ENCODE peak calls at places on chromosomes 11 and 22, in nine cellular contexts. R, T, P, J, M, H, U, I and X are unnamed samples.

GRCh38 chr11:133619973-133620372 is 87.7 kb upstream of the OPCML start:
- DNase-seq in R (no peak), T (no peak), P (no peak), J (no peak), M (no peak), H (no peak), U (peak), I (no peak), X (no peak)

GRCh38 chr22:37362618-37363017 is 64.7 kb downstream of the ELFN2 start:
- DNase-seq in R (peak), T (no peak), P (no peak), J (no peak), M (no peak), H (peak), U (no peak), I (no peak), X (no peak)

GRCh38 chr11:74749965-74750296 is 1.3 kb downstream of the RNF169 start:
- DNase-seq in R (no peak), T (no peak), P (no peak), J (no peak), M (no peak), H (no peak), U (no peak), I (no peak), X (no peak)

GRCh38 chr11:2698386-2699184 is 1.2 kb downstream of the KCNQ1OT1 start:
- DNase-seq in R (no peak), T (no peak), P (no peak), J (peak), M (no peak), H (peak), U (no peak), I (no peak), X (no peak)

GRCh38 chr11:28315440-28315839 is 207.3 kb downstream of the METTL15 start:
- DNase-seq in R (no peak), T (no peak), P (no peak), J (no peak), M (no peak), H (no peak), U (no peak), I (no peak), X (no peak)

GRCh38 chr11:19493446-19493845 is 219.2 kb upstream of the NAV2 start:
- DNase-seq in R (no peak), T (peak), P (no peak), J (no peak), M (no peak), H (no peak), U (no peak), I (no peak), X (no peak)

GRCh38 chr11:18791175-18792065 is at the start of gene PTPN5:
- DNase-seq in R (no peak), T (no peak), P (no peak), J (peak), M (no peak), H (no peak), U (peak), I (no peak), X (peak)

GRCh38 chr11:113494021-113494420 is 18.8 kb upstream of the DRD2 start:
- DNase-seq in R (no peak), T (no peak), P (no peak), J (no peak), M (no peak), H (no peak), U (no peak), I (no peak), X (no peak)

GRCh38 chr11:32358729-32359128 is 76.6 kb downstream of the WT1 start:
- DNase-seq in R (no peak), T (no peak), P (no peak), J (no peak), M (peak), H (peak), U (no peak), I (no peak), X (no peak)

GRCh38 chr11:133697603-133698002 is 147.7 kb downstream of the SPATA19 start:
- DNase-seq in R (no peak), T (no peak), P (no peak), J (no peak), M (no peak), H (no peak), U (peak), I (no peak), X (no peak)

GRCh38 chr11:119726150-119726553 is 2.8 kb downstream of the NECTIN1 start:
- DNase-seq in R (no peak), T (no peak), P (no peak), J (no peak), M (no peak), H (no peak), U (no peak), I (no peak), X (no peak)

GRCh38 chr22:29096736-29097669 is 24.2 kb downstream of the KREMEN1 start:
- DNase-seq in R (no peak), T (no peak), P (peak), J (peak), M (no peak), H (no peak), U (peak), I (no peak), X (peak)

GRCh38 chr11:44658451-44658850 is 68.3 kb upstream of the TSPAN18 start:
- DNase-seq in R (peak), T (peak), P (no peak), J (peak), M (peak), H (no peak), U (peak), I (no peak), X (no peak)

GRCh38 chr11:67295846-67296245 is 6.7 kb downstream of the ANKRD13D start:
- DNase-seq in R (no peak), T (no peak), P (no peak), J (no peak), M (no peak), H (peak), U (no peak), I (no peak), X (no peak)

GRCh38 chr11:44589301-44589700 is 23.8 kb downstream of the CD82 start:
- DNase-seq in R (peak), T (no peak), P (no peak), J (no peak), M (no peak), H (no peak), U (no peak), I (no peak), X (no peak)

GRCh38 chr22:50247748-50248147 is 2.9 kb upstream of the TUBGCP6 start:
- DNase-seq in R (peak), T (peak), P (no peak), J (peak), M (peak), H (peak), U (no peak), I (no peak), X (no peak)

GRCh38 chr11:70790671-70791300 is 392.5 kb downstream of the CTTN start:
- DNase-seq in R (no peak), T (no peak), P (no peak), J (peak), M (no peak), H (no peak), U (no peak), I (no peak), X (no peak)

GRCh38 chr11:45660717-45661416 is 4.6 kb downstream of the CHST1 start:
- DNase-seq in R (no peak), T (no peak), P (no peak), J (no peak), M (no peak), H (no peak), U (no peak), I (no peak), X (no peak)

GRCh38 chr11:79439893-79440450 is 858 bp downstream of the TENM4 start:
- DNase-seq in R (no peak), T (peak), P (peak), J (peak), M (peak), H (no peak), U (peak), I (no peak), X (peak)

GRCh38 chr22:24284747-24285203 is 14.1 kb downstream of the SPECC1L start:
- DNase-seq in R (no peak), T (no peak), P (no peak), J (no peak), M (no peak), H (peak), U (no peak), I (no peak), X (no peak)

GRCh38 chr11:134517621-134518293 is 105.7 kb upstream of the B3GAT1 start:
- DNase-seq in R (no peak), T (peak), P (no peak), J (peak), M (no peak), H (no peak), U (no peak), I (no peak), X (no peak)

GRCh38 chr11:10387209-10388083 is 67.6 kb upstream of the AMPD3 start:
- DNase-seq in R (peak), T (no peak), P (no peak), J (no peak), M (peak), H (peak), U (no peak), I (no peak), X (no peak)

GRCh38 chr11:72292106-72292790 is 48.3 kb upstream of the PHOX2A start:
- DNase-seq in R (no peak), T (peak), P (no peak), J (no peak), M (no peak), H (no peak), U (no peak), I (no peak), X (no peak)

GRCh38 chr11:10122337-10123197 is 171.5 kb downstream of the SBF2 start:
- DNase-seq in R (peak), T (no peak), P (no peak), J (no peak), M (peak), H (peak), U (no peak), I (peak), X (no peak)

GRCh38 chr11:131122448-131122847 is 206.2 kb upstream of the SNX19 start:
- DNase-seq in R (no peak), T (no peak), P (no peak), J (no peak), M (no peak), H (no peak), U (no peak), I (no peak), X (no peak)

GRCh38 chr11:122099345-122100045 is 16.5 kb downstream of the BLID start:
- DNase-seq in R (peak), T (no peak), P (no peak), J (no peak), M (no peak), H (peak), U (no peak), I (no peak), X (no peak)

GRCh38 chr11:122102426-122102825 is 13.6 kb downstream of the BLID start:
- DNase-seq in R (no peak), T (no peak), P (no peak), J (no peak), M (no peak), H (peak), U (no peak), I (no peak), X (no peak)

GRCh38 chr11:122100222-122101080 is 15.6 kb downstream of the BLID start:
- DNase-seq in R (peak), T (peak), P (peak), J (peak), M (peak), H (peak), U (peak), I (no peak), X (no peak)

GRCh38 chr11:122103366-122103765 is 12.6 kb downstream of the BLID start:
- DNase-seq in R (peak), T (no peak), P (no peak), J (no peak), M (no peak), H (peak), U (no peak), I (no peak), X (no peak)

DNA sequence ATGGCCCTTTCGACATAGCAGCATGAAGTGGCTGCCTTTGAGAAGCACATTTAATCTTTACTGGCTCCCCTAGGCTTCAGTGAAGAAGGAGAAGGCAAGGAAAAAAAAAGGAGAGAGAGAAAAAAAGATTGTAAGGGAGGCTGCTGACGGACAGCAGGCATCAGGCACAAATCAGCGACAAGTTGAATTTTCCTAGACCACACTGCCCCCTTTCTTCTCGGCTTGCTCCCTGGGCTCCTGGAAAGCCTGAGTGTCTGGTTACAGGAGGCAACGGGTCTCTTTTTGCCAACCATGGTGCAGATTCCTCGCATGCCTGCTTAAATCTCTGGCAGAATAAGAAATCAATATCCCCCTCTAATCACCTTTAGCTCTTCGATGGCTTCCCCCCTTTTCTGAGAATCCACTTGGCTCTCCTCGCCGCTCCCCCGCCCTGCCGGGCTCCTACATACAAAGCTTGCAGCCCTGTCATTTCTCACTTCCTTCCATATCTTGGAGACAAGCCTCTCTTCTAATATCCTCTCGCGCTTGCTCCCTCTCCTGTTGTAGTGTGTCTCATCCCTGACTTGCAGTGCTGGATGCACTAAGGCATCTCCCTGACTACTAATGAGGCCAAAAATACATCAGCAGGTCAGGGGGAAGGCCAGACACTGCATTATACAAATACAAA is 14.3 kb downstream of the BLID start:
- DNase-seq in R (peak), T (peak), P (peak), J (peak), M (peak), H (peak), U (peak), I (no peak), X (peak)
- TF ChIP-seq CTCF in R (peak), T (peak), P (peak), J (peak), M (peak), H (peak), U (peak), I (no peak), X (peak)

GRCh38 chr11:34564807-34565241 is 51.2 kb upstream of the ELF5 start:
- DNase-seq in R (no peak), T (no peak), P (no peak), J (peak), M (peak), H (no peak), U (no peak), I (no peak), X (no peak)
- TF ChIP-seq CTCF in R (no peak), T (no peak), P (no peak), J (no peak), M (no peak), H (no peak), U (no peak), I (no peak), X (no peak)

DNA sequence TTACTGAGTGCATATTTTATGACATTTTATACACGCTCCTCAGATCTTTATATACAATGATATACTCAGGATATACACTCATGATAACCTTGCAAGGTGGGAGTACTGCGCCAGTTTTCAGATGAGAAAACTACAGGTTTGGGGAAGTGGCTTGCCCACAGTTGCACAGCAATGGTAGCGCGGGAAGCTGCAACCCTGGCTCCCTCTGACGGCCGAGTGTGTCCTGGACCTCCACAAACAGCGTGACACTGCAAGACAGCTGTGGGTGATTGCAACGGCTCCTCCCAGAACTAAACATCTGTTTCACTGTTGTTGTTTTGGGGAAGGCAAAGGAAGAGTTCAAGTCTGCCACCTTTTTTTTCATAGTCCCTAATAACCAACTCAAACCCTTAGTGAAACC is 47.0 kb downstream of the PACSIN2 start:
- DNase-seq in R (peak), T (no peak), P (peak), J (no peak), M (peak), H (no peak), U (no peak), I (no peak), X (no peak)
- TF ChIP-seq CTCF in R (peak), T (no peak), P (peak), J (no peak), M (no peak), H (no peak), U (no peak), I (no peak), X (no peak)

GRCh38 chr11:73404048-73404447 is 27.8 kb downstream of the RELT start:
- DNase-seq in R (peak), T (peak), P (peak), J (peak), M (peak), H (peak), U (peak), I (peak), X (no peak)

GRCh38 chr11:73404506-73405145 is 28.4 kb downstream of the RELT start:
- DNase-seq in R (no peak), T (no peak), P (no peak), J (no peak), M (no peak), H (no peak), U (no peak), I (no peak), X (no peak)

GRCh38 chr11:73406619-73407018 is 30.4 kb downstream of the RELT start:
- DNase-seq in R (no peak), T (no peak), P (no peak), J (no peak), M (no peak), H (no peak), U (no peak), I (no peak), X (no peak)

GRCh38 chr11:73406131-73406530 is 29.9 kb downstream of the RELT start:
- DNase-seq in R (no peak), T (no peak), P (no peak), J (no peak), M (no peak), H (no peak), U (no peak), I (no peak), X (no peak)

DNA sequence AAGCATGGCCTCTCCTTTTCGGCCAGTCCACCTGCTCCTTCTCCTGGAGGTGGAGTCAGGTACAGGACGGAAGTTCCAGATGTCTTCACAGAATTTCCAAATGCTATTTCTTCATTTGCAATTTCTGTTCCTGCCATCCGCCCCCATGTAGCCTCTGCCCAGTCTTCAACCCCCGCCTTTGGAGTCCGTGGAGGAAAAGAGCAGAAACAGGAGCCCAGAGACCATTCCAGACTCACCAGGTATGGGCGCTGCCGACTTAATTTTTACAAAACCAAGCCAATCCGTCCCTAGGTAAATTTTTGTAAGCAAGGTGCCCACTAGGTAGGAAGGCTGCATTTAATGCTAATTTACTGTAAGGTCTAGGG is 28.9 kb downstream of the RELT start:
- DNase-seq in R (no peak), T (no peak), P (no peak), J (no peak), M (no peak), H (no peak), U (no peak), I (no peak), X (no peak)
- TF ChIP-seq CTCF in R (no peak), T (no peak), P (no peak), J (no peak), M (no peak), H (no peak), U (no peak), I (no peak), X (no peak)

GRCh38 chr22:18954333-18954732 is 18.2 kb upstream of the PRODH start:
- DNase-seq in R (peak), T (peak), P (peak), J (peak), M (peak), H (peak), U (peak), I (peak), X (peak)
- TF ChIP-seq CTCF in R (peak), T (peak), P (peak), J (peak), M (peak), H (peak), U (peak), I (peak), X (peak)

GRCh38 chr11:128039140-128040021 is 548.0 kb downstream of the ETS1 start:
- DNase-seq in R (peak), T (no peak), P (peak), J (no peak), M (peak), H (peak), U (no peak), I (peak), X (no peak)
- TF ChIP-seq CTCF in R (peak), T (no peak), P (no peak), J (no peak), M (no peak), H (no peak), U (peak), I (no peak), X (peak)

DNA sequence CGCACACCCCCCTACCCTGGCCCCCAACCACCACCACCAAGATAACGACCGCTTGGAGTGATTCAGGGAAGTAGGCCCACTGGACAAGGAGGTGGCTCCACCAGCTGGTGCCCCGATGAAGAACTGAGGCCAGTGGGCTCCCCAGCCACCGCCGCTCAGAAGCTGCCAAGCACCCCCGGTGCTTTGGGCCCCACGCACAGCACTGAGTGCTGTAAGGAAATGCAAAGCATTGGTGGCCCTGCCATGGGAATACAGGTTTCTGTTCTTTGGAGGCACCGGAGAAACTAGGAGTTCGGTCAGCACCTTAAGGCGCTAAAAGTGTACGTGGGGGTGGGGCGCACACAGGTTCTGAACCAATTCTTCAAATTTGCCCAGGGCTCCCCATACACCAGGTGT is 664 bp upstream of the PRSS23 start:
- DNase-seq in R (no peak), T (no peak), P (no peak), J (peak), M (no peak), H (no peak), U (peak), I (no peak), X (no peak)
- TF ChIP-seq CTCF in R (no peak), T (no peak), P (no peak), J (no peak), M (no peak), H (peak), U (peak), I (no peak), X (no peak)